ENCODE peak calls at places on chromosomes 11 and 22, in four cellular contexts. One of them, this sample, is unnamed.

GRCh38 chr11:59782080-59782479 is 26.9 kb downstream of the STX3 start:
- DNase-seq in SK-N-SH: no peak
- DNase-seq in GM12878: no peak
- DNase-seq in K562: no peak
- DNase-seq in this sample: no peak

GRCh38 chr11:84608788-84609309 is 1018.3 kb downstream of the DLG2 start:
- DNase-seq in K562: no peak
- DNase-seq in SK-N-SH: no peak
- DNase-seq in GM12878: no peak
- DNase-seq in this sample: no peak

GRCh38 chr11:8699903-8700302 is 17.3 kb downstream of the RPL27A start:
- DNase-seq in GM12878: no peak
- DNase-seq in K562: no peak
- DNase-seq in SK-N-SH: no peak
- DNase-seq in this sample: peak; percentile 44

GRCh38 chr11:1817511-1817910 is 17.3 kb upstream of the SYT8 start:
- DNase-seq in SK-N-SH: no peak
- DNase-seq in K562: no peak
- DNase-seq in GM12878: no peak
- DNase-seq in this sample: no peak

GRCh38 chr11:433111-433510 is 8.7 kb downstream of the ANO9 start:
- DNase-seq in K562: no peak
- DNase-seq in SK-N-SH: no peak
- DNase-seq in GM12878: no peak
- DNase-seq in this sample: no peak

GRCh38 chr11:27718853-27719574 is 18.8 kb upstream of the BDNF start:
- DNase-seq in SK-N-SH: peak; percentile 79
- DNase-seq in GM12878: no peak
- DNase-seq in K562: no peak
- DNase-seq in this sample: peak; percentile 72

GRCh38 chr11:12159351-12160099 is 49.1 kb downstream of the MICAL2 start:
- DNase-seq in SK-N-SH: no peak
- DNase-seq in K562: no peak
- DNase-seq in GM12878: no peak
- DNase-seq in this sample: no peak

GRCh38 chr11:29773656-29774264 is 243.1 kb downstream of the KCNA4 start:
- DNase-seq in K562: no peak
- DNase-seq in GM12878: no peak
- DNase-seq in SK-N-SH: no peak
- DNase-seq in this sample: no peak

GRCh38 chr11:59271247-59271755 is 58.6 kb upstream of the MPEG1 start:
- DNase-seq in SK-N-SH: no peak
- DNase-seq in K562: no peak
- DNase-seq in GM12878: no peak
- DNase-seq in this sample: no peak

GRCh38 chr11:83349371-83349770 is 63.2 kb upstream of the CCDC90B start:
- DNase-seq in K562: no peak
- DNase-seq in SK-N-SH: no peak
- DNase-seq in GM12878: no peak
- DNase-seq in this sample: no peak

GRCh38 chr11:11876458-11876857 is 34.7 kb downstream of the USP47 start:
- DNase-seq in SK-N-SH: no peak
- DNase-seq in GM12878: no peak
- DNase-seq in K562: peak; percentile 59
- DNase-seq in this sample: no peak

GRCh38 chr11:119782673-119783072 is 53.7 kb upstream of the NECTIN1 start:
- DNase-seq in K562: peak; percentile 13
- DNase-seq in SK-N-SH: no peak
- DNase-seq in GM12878: no peak
- DNase-seq in this sample: no peak

GRCh38 chr11:65781152-65781961 is 581 bp upstream of the AP5B1 start:
- DNase-seq in K562: no peak
- DNase-seq in SK-N-SH: peak; percentile 91
- DNase-seq in GM12878: no peak
- DNase-seq in this sample: peak; percentile 73

GRCh38 chr11:109553284-109553683 is 131.3 kb downstream of the C11orf87 start:
- DNase-seq in K562: no peak
- DNase-seq in SK-N-SH: no peak
- DNase-seq in GM12878: no peak
- DNase-seq in this sample: no peak

GRCh38 chr22:48800036-48800885 is 1027.4 kb downstream of the BRD1 start:
- DNase-seq in K562: no peak
- DNase-seq in SK-N-SH: no peak
- DNase-seq in GM12878: no peak
- DNase-seq in this sample: no peak

GRCh38 chr11:111596319-111596718 is 5.9 kb upstream of the SIK2 start:
- DNase-seq in SK-N-SH: no peak
- DNase-seq in K562: no peak
- DNase-seq in GM12878: no peak
- DNase-seq in this sample: no peak

GRCh38 chr11:65366340-65366773 is 11.8 kb downstream of the TIGD3 start:
- DNase-seq in GM12878: no peak
- DNase-seq in SK-N-SH: peak; percentile 89
- DNase-seq in K562: peak; percentile 83
- DNase-seq in this sample: no peak

GRCh38 chr11:63478896-63479295 is 12.1 kb downstream of the PLAAT5 start:
- DNase-seq in GM12878: peak; percentile 23
- DNase-seq in SK-N-SH: peak; percentile 76
- DNase-seq in K562: peak; percentile 75
- DNase-seq in this sample: peak; percentile 36

GRCh38 chr22:30829901-30830550 is 135.4 kb downstream of the OSBP2 start:
- DNase-seq in GM12878: no peak
- DNase-seq in K562: no peak
- DNase-seq in SK-N-SH: no peak
- DNase-seq in this sample: no peak

GRCh38 chr11:13963949-13964770 is 1.6 kb downstream of the SPON1 start:
- DNase-seq in K562: no peak
- DNase-seq in GM12878: no peak
- DNase-seq in SK-N-SH: peak; percentile 39
- DNase-seq in this sample: peak; percentile 42

GRCh38 chr11:87926250-87926970 is 248.8 kb downstream of the RAB38 start:
- DNase-seq in GM12878: no peak
- DNase-seq in SK-N-SH: no peak
- DNase-seq in K562: no peak
- DNase-seq in this sample: no peak

GRCh38 chr11:2988996-2989395 is 3.1 kb downstream of the NAP1L4 start:
- DNase-seq in K562: no peak
- DNase-seq in GM12878: no peak
- DNase-seq in SK-N-SH: no peak
- DNase-seq in this sample: no peak

GRCh38 chr11:58963551-58964075 is 24.3 kb downstream of the GLYATL1 start:
- DNase-seq in SK-N-SH: peak; percentile 15
- DNase-seq in K562: peak; percentile 30
- DNase-seq in GM12878: no peak
- DNase-seq in this sample: peak; percentile 74

GRCh38 chr11:44748606-44749005 is 21.8 kb downstream of the TSPAN18 start:
- DNase-seq in K562: no peak
- DNase-seq in GM12878: no peak
- DNase-seq in SK-N-SH: no peak
- DNase-seq in this sample: no peak

GRCh38 chr11:131685206-131685605 is 314.8 kb downstream of the NTM start:
- DNase-seq in K562: no peak
- DNase-seq in SK-N-SH: no peak
- DNase-seq in GM12878: no peak
- DNase-seq in this sample: no peak

GRCh38 chr11:102666331-102666957 is 39.1 kb downstream of the MMP27 start:
- DNase-seq in GM12878: no peak
- DNase-seq in K562: peak; percentile 48
- DNase-seq in SK-N-SH: peak; percentile 34
- DNase-seq in this sample: no peak

GRCh38 chr11:62171261-62171723 is 18.7 kb upstream of the SCGB1D1 start:
- DNase-seq in GM12878: peak; percentile 13
- DNase-seq in SK-N-SH: peak; percentile 69
- DNase-seq in K562: peak; percentile 89
- DNase-seq in this sample: peak; percentile 86

GRCh38 chr11:14584595-14584994 is 59.0 kb upstream of the PDE3B start:
- DNase-seq in K562: no peak
- DNase-seq in GM12878: no peak
- DNase-seq in SK-N-SH: peak; percentile 55
- DNase-seq in this sample: no peak

GRCh38 chr22:39621826-39622225 is 51.3 kb downstream of the CACNA1I start:
- DNase-seq in SK-N-SH: no peak
- DNase-seq in K562: no peak
- DNase-seq in GM12878: no peak
- DNase-seq in this sample: no peak

GRCh38 chr22:21759133-21759532 is 23.5 kb upstream of the YPEL1 start:
- DNase-seq in GM12878: no peak
- DNase-seq in K562: no peak
- DNase-seq in SK-N-SH: no peak
- DNase-seq in this sample: no peak

GRCh38 chr11:16898274-16898985 is 115.8 kb downstream of the PLEKHA7 start:
- DNase-seq in SK-N-SH: no peak
- DNase-seq in K562: no peak
- DNase-seq in GM12878: no peak
- DNase-seq in this sample: no peak

GRCh38 chr11:1238767-1239595 is 16.1 kb downstream of the MUC5B start:
- DNase-seq in SK-N-SH: no peak
- DNase-seq in GM12878: no peak
- DNase-seq in K562: peak; percentile 69
- DNase-seq in this sample: peak; percentile 81

GRCh38 chr11:105582497-105582896 is 27.4 kb upstream of the GRIA4 start:
- DNase-seq in GM12878: no peak
- DNase-seq in K562: no peak
- DNase-seq in SK-N-SH: no peak
- DNase-seq in this sample: no peak

GRCh38 chr11:35935390-35935789 is 8.5 kb upstream of the LDLRAD3 start:
- DNase-seq in K562: no peak
- DNase-seq in SK-N-SH: no peak
- DNase-seq in GM12878: no peak
- DNase-seq in this sample: no peak

DNA sequence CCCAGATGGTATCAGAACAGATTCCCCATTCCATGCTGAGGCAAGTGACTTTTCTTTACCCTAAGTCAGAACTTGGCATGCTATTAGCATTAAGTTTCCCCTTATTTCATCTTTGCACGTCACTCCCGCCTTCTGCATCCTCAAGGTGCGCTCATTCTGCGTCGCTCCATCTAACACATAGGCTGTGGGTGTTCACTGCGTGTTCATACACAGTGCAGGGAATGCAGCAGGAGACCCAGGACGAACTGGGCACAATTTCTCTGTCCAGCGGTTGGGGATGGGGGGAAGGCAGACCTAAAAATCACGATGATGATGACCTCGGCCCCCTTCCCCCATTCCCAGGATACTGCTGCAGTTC is 19.7 kb upstream of the ACR start:
- DNase-seq in GM12878: no peak
- DNase-seq in SK-N-SH: no peak
- DNase-seq in K562: no peak
- DNase-seq in this sample: no peak
- TF ChIP-seq MAX in GM12878: no peak
- TF ChIP-seq MAX in SK-N-SH: no peak
- TF ChIP-seq MAX in K562: no peak
- TF ChIP-seq MAX in this sample: no peak

DNA sequence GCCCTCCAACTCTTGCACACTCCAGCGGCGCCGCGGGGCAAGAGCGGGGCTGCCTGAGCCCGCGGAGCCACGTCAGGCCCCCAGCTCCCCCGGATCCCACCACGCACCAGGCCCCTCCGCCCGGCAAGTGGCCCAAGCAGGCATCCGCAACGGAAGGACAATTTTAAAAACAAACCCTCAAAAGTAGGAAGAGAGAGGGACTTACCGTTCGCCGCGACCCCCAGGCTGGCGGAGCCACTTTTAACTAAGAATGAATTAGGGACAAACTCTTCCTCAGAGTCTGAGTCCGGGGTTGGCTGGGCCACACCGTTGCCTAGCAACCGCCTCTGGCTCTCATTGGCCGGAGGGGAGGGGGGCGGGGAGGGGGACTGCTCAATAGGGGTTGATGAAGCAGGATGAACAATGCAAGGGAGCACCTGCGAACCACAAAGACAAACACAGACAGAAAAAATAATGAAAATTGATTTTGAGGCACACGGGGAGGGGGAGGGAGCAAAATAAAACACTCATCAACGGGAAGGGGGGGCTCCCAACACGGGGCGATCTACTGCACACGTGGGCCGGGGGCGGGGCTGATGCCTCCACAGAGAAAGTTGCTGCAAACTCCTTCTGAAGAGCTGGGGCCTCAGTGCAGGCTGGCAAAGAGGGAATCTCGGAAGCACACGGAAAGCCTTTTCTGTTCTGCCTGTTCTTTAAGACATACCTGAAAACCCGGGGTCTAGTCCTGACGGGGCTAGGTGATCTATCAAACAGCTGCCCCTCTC is 387.5 kb upstream of the NARS2 start:
- DNase-seq in GM12878: no peak
- DNase-seq in K562: peak; percentile 11
- DNase-seq in SK-N-SH: peak; percentile 94
- DNase-seq in this sample: peak; percentile 76
- TF ChIP-seq USF1 in GM12878: no peak
- TF ChIP-seq USF1 in K562: no peak
- TF ChIP-seq USF1 in SK-N-SH: peak; percentile 67
- TF ChIP-seq USF1 in this sample: no peak

DNA sequence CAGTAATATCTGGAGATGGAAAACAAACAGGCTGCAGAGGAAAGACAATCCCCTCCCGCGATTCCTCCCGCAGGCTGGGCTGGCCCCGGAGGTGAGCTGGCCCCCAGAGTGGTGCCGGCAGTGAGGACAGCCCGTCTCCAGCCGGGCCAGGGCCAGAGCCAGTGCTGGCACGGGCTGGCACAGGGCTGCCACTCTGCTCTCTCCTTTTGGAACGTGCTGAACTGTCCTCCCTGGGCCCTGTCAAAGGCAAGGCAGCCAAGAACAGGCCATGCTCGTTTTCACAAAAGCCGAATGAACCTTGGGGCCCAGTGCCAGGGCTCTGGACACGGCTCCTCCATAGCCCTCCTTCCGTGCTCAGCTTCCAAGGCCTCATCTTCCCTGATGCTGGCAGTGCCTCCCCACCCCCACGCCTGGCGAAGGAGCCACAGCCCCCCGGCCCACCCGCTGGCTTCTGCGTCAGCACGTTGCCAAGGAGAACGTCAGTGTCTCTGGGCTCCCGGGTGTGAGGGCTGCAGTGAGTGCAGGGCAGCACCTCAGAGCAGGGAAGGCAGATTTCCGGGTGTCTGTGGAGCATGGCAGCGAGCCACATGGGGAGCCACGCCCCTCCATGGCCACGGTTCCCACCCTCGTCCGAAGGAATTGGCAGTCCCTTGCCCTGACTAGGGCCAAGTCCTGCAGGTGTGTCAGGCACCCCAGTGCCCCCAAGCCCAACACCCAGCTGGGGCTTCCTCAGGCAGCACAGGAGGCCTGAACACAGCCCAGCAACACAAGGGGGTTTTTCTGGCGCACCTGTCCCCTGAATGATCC is 28.6 kb downstream of the GNAZ start:
- DNase-seq in GM12878: no peak
- DNase-seq in K562: no peak
- DNase-seq in SK-N-SH: no peak
- DNase-seq in this sample: no peak
- TF ChIP-seq MAX in GM12878: no peak
- TF ChIP-seq MAX in K562: no peak
- TF ChIP-seq MAX in SK-N-SH: no peak
- TF ChIP-seq MAX in this sample: no peak

DNA sequence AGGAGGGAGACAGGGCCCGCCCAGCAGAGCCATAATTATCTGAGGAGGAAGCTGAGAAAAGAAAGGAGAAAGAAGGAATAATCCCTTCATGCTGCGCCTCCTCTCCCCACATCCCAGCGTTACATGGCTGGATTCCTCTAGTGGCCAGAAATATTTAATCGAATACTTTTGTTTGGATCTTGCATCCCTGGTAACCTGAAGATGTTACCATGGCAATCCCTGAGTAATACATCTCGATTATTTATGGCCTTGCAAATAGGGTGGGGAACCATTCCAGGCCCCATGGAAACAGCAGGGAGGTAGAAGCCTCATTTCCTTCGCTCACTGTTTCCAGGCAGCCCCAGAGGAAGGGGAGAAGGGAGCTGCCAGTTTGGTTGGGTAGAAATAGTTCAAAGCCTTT is 357.7 kb downstream of the BUD13 start:
- DNase-seq in SK-N-SH: no peak
- DNase-seq in K562: no peak
- DNase-seq in GM12878: no peak
- DNase-seq in this sample: no peak
- TF ChIP-seq USF1 in SK-N-SH: no peak
- TF ChIP-seq USF1 in K562: no peak
- TF ChIP-seq USF1 in GM12878: no peak
- TF ChIP-seq USF1 in this sample: no peak

This sample was measured in WTC11.